ENCODE peak calls at places on chromosomes 3 and 15, in four cellular contexts. O is adrenal gland, G is tibial nerve, D is fibroblast of lung. N is an unnamed sample.

GRCh38 chr3:170277833-170278586 is 55.8 kb downstream of the PRKCI start:
- DNase-seq in O (no peak), G (no peak), D (no peak), N (no peak)

GRCh38 chr3:127742580-127742979 is 69.8 kb downstream of the ABTB1 start:
- DNase-seq in O (no peak), G (no peak), D (no peak), N (no peak)

GRCh38 chr15:45205192-45205591 is 17.4 kb upstream of the SHF start:
- DNase-seq in O (peak), G (no peak), D (peak), N (no peak)

GRCh38 chr3:150497956-150498355 is 48.3 kb downstream of the SERP1 start:
- DNase-seq in O (peak), G (no peak), D (peak), N (peak)

GRCh38 chr15:91855241-91855640 is 1.7 kb downstream of the SLCO3A1 start:
- DNase-seq in O (no peak), G (no peak), D (no peak), N (no peak)

GRCh38 chr3:131914090-131914691 is 120.6 kb downstream of the CPNE4 start:
- DNase-seq in O (no peak), G (no peak), D (no peak), N (no peak)

GRCh38 chr3:13837751-13838150 is 42.1 kb downstream of the WNT7A start:
- DNase-seq in O (no peak), G (no peak), D (no peak), N (no peak)

GRCh38 chr3:141055136-141055535 is 4.0 kb downstream of the SPSB4 start:
- DNase-seq in O (no peak), G (no peak), D (no peak), N (no peak)

GRCh38 chr3:48553886-48554845 is 2.4 kb downstream of the PFKFB4 start:
- DNase-seq in O (no peak), G (no peak), D (no peak), N (no peak)

GRCh38 chr15:96365781-96366525 is 35.5 kb downstream of the NR2F2 start:
- DNase-seq in O (no peak), G (no peak), D (no peak), N (no peak)

GRCh38 chr3:53612508-53612907 is 118.1 kb downstream of the CACNA1D start:
- DNase-seq in O (no peak), G (no peak), D (no peak), N (no peak)

GRCh38 chr15:22979069-22979698 is 984 bp downstream of the CYFIP1 start:
- DNase-seq in O (peak), G (no peak), D (peak), N (no peak)

GRCh38 chr15:89367485-89368451 is 33.1 kb upstream of the POLG start:
- DNase-seq in O (no peak), G (no peak), D (no peak), N (no peak)

GRCh38 chr3:71579934-71580318 is 3.6 kb downstream of the FOXP1 start:
- DNase-seq in O (no peak), G (no peak), D (peak), N (no peak)

GRCh38 chr3:31562525-31562924 is 29.8 kb downstream of the STT3B start:
- DNase-seq in O (no peak), G (no peak), D (no peak), N (no peak)

GRCh38 chr15:25832158-25832557 is 31.0 kb downstream of the ATP10A start:
- DNase-seq in O (no peak), G (no peak), D (peak), N (no peak)

DNA sequence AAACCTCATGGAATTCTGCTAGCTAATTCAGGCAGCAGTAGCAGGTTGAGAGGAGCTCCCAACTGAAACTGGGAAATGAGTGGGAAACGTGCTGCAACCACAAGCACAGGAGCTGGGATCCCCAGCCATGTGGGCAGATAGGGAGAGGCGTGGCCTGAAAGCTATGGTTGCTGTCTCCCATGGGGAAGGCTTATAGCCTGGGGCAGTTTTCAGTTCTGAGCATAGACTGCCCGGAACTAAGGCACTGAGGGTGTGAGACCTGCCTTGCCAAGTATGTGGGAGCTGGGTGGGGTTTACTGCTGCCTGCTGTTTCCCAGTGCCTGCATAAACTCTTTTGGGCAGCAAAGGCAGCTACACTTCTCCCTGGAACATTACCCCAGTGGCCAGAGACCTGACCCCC is 229.5 kb downstream of the TUSC7 start:
- DNase-seq in O (no peak), G (no peak), D (no peak), N (no peak)
- H3K27ac ChIP-seq in O (no peak), G (no peak), D (no peak), N (no peak)

GRCh38 chr15:78069052-78069414 is 8.5 kb downstream of the TBC1D2B start:
- DNase-seq in O (no peak), G (no peak), D (no peak), N (no peak)
- H3K27ac ChIP-seq in O (peak), G (no peak), D (peak), N (no peak)

DNA sequence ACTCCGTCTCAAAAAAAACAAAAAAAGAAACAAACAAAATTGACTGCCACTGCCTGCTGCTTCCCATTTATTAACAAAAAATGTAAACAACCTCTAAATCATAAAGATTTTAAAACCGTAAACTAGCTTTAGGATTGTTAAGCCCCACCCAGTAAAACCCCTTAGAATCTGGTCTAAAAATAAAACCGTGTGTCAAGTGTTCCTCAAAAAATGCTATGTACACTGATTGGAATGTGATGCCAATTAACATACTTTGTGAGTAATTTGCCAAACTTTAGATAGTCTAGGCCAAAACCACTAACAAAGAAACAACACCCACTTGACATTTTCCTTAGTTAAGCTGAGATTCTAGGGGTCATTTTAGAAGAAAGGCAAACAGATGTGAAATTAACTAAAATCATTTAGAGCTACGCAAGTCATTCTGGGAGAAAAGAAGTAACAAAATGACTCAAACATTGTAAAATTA is 5.3 kb downstream of the RAF1 start:
- DNase-seq in O (no peak), G (no peak), D (peak), N (no peak)
- H3K27ac ChIP-seq in O (no peak), G (peak), D (peak), N (peak)

GRCh38 chr3:155007729-155008128 is 72.4 kb upstream of the MME start:
- DNase-seq in O (no peak), G (no peak), D (no peak), N (no peak)
- H3K27ac ChIP-seq in O (no peak), G (no peak), D (no peak), N (no peak)

DNA sequence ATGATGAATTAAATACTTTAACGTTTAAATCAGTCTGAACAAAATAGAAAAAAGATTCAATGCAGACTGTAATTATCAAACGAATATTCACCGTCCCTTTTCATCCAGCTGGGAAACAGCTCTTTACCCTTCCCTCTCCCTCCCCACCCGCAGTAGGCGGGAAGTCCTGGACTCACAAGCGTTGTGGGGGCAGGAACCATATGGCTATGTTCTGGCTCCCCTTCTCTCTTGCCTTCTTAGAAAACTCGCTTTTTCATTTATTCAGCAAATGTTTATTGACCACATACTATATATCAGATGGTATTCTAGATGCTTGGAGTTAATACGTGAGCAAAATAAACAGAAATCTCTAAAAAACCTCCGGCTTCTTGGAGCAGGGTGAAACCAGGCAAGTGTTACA is 715 bp upstream of the SCAPER start:
- DNase-seq in O (no peak), G (no peak), D (no peak), N (no peak)
- H3K27ac ChIP-seq in O (peak), G (peak), D (peak), N (no peak)

GRCh38 chr3:42637001-42637400 is 16.5 kb upstream of the ZBTB47 start:
- DNase-seq in O (no peak), G (no peak), D (no peak), N (no peak)
- H3K27ac ChIP-seq in O (no peak), G (no peak), D (no peak), N (no peak)